ENCODE peak calls at places on chromosomes 16 and 17, in eight cellular contexts. One of them, this sample, is unnamed.
A peak's percentile ranks its signal among the peaks of the same experiment; 100 is the strongest.

GRCh38 chr17:14057591-14057990 is 11.7 kb upstream of the COX10 start:
- DNase-seq in stimulated activated CD8-positive, alpha-beta memory T cell treated with anti-CD3 and anti-CD28 coated beads, Interleukin-7, amount 100 ng/mL, for 1 hour: no peak
- DNase-seq in AG10803: peak; percentile 32
- DNase-seq in pons: no peak
- DNase-seq in AG04449: no peak
- DNase-seq in HEK293T: no peak
- DNase-seq in HTR-8/SVneo: no peak
- DNase-seq in BJ: no peak
- DNase-seq in this sample: no peak

GRCh38 chr16:88639231-88640038 is 1.1 kb downstream of the IL17C start:
- DNase-seq in stimulated activated CD8-positive, alpha-beta memory T cell treated with anti-CD3 and anti-CD28 coated beads, Interleukin-7, amount 100 ng/mL, for 1 hour: no peak
- DNase-seq in AG10803: no peak
- DNase-seq in pons: no peak
- DNase-seq in AG04449: no peak
- DNase-seq in HEK293T: no peak
- DNase-seq in HTR-8/SVneo: no peak
- DNase-seq in BJ: no peak
- DNase-seq in this sample: no peak

GRCh38 chr17:12097326-12097725 is 76.6 kb downstream of the MAP2K4 start:
- DNase-seq in stimulated activated CD8-positive, alpha-beta memory T cell treated with anti-CD3 and anti-CD28 coated beads, Interleukin-7, amount 100 ng/mL, for 1 hour: no peak
- DNase-seq in AG10803: no peak
- DNase-seq in pons: no peak
- DNase-seq in AG04449: no peak
- DNase-seq in HEK293T: no peak
- DNase-seq in HTR-8/SVneo: no peak
- DNase-seq in BJ: no peak
- DNase-seq in this sample: no peak

GRCh38 chr17:80817861-80818260 is 173.8 kb upstream of the CHMP6 start:
- DNase-seq in stimulated activated CD8-positive, alpha-beta memory T cell treated with anti-CD3 and anti-CD28 coated beads, Interleukin-7, amount 100 ng/mL, for 1 hour: no peak
- DNase-seq in AG10803: peak; percentile 35
- DNase-seq in pons: no peak
- DNase-seq in AG04449: no peak
- DNase-seq in HEK293T: no peak
- DNase-seq in HTR-8/SVneo: no peak
- DNase-seq in BJ: no peak
- DNase-seq in this sample: no peak

GRCh38 chr16:29811170-29811895 is 660 bp upstream of the PRRT2 start:
- DNase-seq in stimulated activated CD8-positive, alpha-beta memory T cell treated with anti-CD3 and anti-CD28 coated beads, Interleukin-7, amount 100 ng/mL, for 1 hour: no peak
- DNase-seq in AG10803: peak; percentile 98
- DNase-seq in pons: peak; percentile 96
- DNase-seq in AG04449: peak; percentile 89
- DNase-seq in HEK293T: peak; percentile 93
- DNase-seq in HTR-8/SVneo: peak; percentile 92
- DNase-seq in BJ: peak; percentile 90
- DNase-seq in this sample: peak; percentile 67

GRCh38 chr16:29974291-29975133 is 844 bp downstream of the TAOK2 start:
- DNase-seq in stimulated activated CD8-positive, alpha-beta memory T cell treated with anti-CD3 and anti-CD28 coated beads, Interleukin-7, amount 100 ng/mL, for 1 hour: no peak
- DNase-seq in AG10803: no peak
- DNase-seq in pons: peak; percentile 22
- DNase-seq in AG04449: no peak
- DNase-seq in HEK293T: no peak
- DNase-seq in HTR-8/SVneo: peak; percentile 17
- DNase-seq in BJ: no peak
- DNase-seq in this sample: no peak

GRCh38 chr17:27379863-27380533 is 76.2 kb upstream of the KSR1 start:
- DNase-seq in stimulated activated CD8-positive, alpha-beta memory T cell treated with anti-CD3 and anti-CD28 coated beads, Interleukin-7, amount 100 ng/mL, for 1 hour: no peak
- DNase-seq in AG10803: peak; percentile 52
- DNase-seq in pons: peak; percentile 40
- DNase-seq in AG04449: no peak
- DNase-seq in HEK293T: no peak
- DNase-seq in HTR-8/SVneo: no peak
- DNase-seq in BJ: no peak
- DNase-seq in this sample: peak; percentile 9

GRCh38 chr16:62853887-62854286 is 817.6 kb upstream of the CDH8 start:
- DNase-seq in stimulated activated CD8-positive, alpha-beta memory T cell treated with anti-CD3 and anti-CD28 coated beads, Interleukin-7, amount 100 ng/mL, for 1 hour: no peak
- DNase-seq in AG10803: no peak
- DNase-seq in pons: no peak
- DNase-seq in AG04449: no peak
- DNase-seq in HEK293T: no peak
- DNase-seq in HTR-8/SVneo: no peak
- DNase-seq in BJ: no peak
- DNase-seq in this sample: no peak

GRCh38 chr17:6525731-6526130 is 30.6 kb downstream of the PITPNM3 start:
- DNase-seq in stimulated activated CD8-positive, alpha-beta memory T cell treated with anti-CD3 and anti-CD28 coated beads, Interleukin-7, amount 100 ng/mL, for 1 hour: no peak
- DNase-seq in AG10803: no peak
- DNase-seq in pons: no peak
- DNase-seq in AG04449: no peak
- DNase-seq in HEK293T: no peak
- DNase-seq in HTR-8/SVneo: no peak
- DNase-seq in BJ: no peak
- DNase-seq in this sample: no peak

GRCh38 chr17:61328351-61328750 is 71.3 kb upstream of the TBX2 start:
- DNase-seq in stimulated activated CD8-positive, alpha-beta memory T cell treated with anti-CD3 and anti-CD28 coated beads, Interleukin-7, amount 100 ng/mL, for 1 hour: no peak
- DNase-seq in AG10803: no peak
- DNase-seq in pons: no peak
- DNase-seq in AG04449: no peak
- DNase-seq in HEK293T: no peak
- DNase-seq in HTR-8/SVneo: no peak
- DNase-seq in BJ: no peak
- DNase-seq in this sample: no peak